ENCODE peak calls at places on chromosomes 3 and 15, in five cellular contexts. X, Z, S, R and C are unnamed samples.

GRCh38 chr3:177914224-177914623 is 622.0 kb upstream of the KCNMB2 start:
- DNase-seq in Z (no peak), S (no peak), X (no peak), R (no peak), C (no peak)

GRCh38 chr3:178525180-178525704 is 11.0 kb upstream of the KCNMB2 start:
- DNase-seq in X (no peak), S (no peak), R (no peak), Z (no peak), C (no peak)

GRCh38 chr3:56753206-56753605 is 48.5 kb downstream of the ARHGEF3 start:
- DNase-seq in X (peak), R (no peak), S (no peak), Z (no peak), C (no peak)

GRCh38 chr3:35639251-35640185 is at the start of gene ARPP21:
- DNase-seq in X (peak), S (no peak), Z (peak), R (peak), C (peak)

GRCh38 chr3:98282205-98282604 is at the start of gene OR5H2:
- DNase-seq in S (no peak), X (no peak), Z (no peak), R (no peak), C (no peak)

GRCh38 chr3:181313379-181313778 is 323.8 kb upstream of the DNAJC19 start:
- DNase-seq in Z (no peak), R (no peak), X (no peak), S (no peak), C (no peak)

GRCh38 chr15:88661766-88662556 is 23.1 kb downstream of the ISG20 start:
- DNase-seq in Z (no peak), R (no peak), S (no peak), X (no peak), C (no peak)

GRCh38 chr3:58271901-58272501 is 34.0 kb upstream of the RPP14 start:
- DNase-seq in X (no peak), Z (no peak), S (no peak), R (peak), C (no peak)

GRCh38 chr15:51780636-51781035 is 29.2 kb downstream of the TMOD2 start:
- DNase-seq in R (no peak), Z (no peak), S (no peak), X (no peak), C (no peak)

GRCh38 chr3:32374788-32375595 is 16.7 kb upstream of the CMTM7 start:
- DNase-seq in X (peak), Z (peak), S (peak), R (peak), C (peak)

GRCh38 chr3:153595186-153595815 is 433.3 kb downstream of the RAP2B start:
- DNase-seq in X (no peak), Z (peak), R (peak), S (no peak), C (no peak)

GRCh38 chr15:33360876-33361275 is 50.1 kb downstream of the RYR3 start:
- DNase-seq in X (no peak), R (no peak), S (no peak), Z (no peak), C (no peak)

GRCh38 chr3:184377882-184378445 is at the start of gene THPO:
- DNase-seq in R (no peak), X (no peak), S (no peak), Z (no peak), C (peak)

GRCh38 chr15:99155961-99156443 is 51.1 kb downstream of the SYNM start:
- DNase-seq in X (no peak), Z (no peak), S (no peak), R (no peak), C (no peak)

GRCh38 chr3:158709666-158710083 is 22.6 kb downstream of the RARRES1 start:
- DNase-seq in S (no peak), X (no peak), R (peak), Z (no peak), C (no peak)

GRCh38 chr3:58173029-58173669 is 37.6 kb downstream of the DNASE1L3 start:
- DNase-seq in X (no peak), R (no peak), S (no peak), Z (no peak), C (no peak)

GRCh38 chr15:35118987-35119386 is 33.9 kb upstream of the NANOGP8 start:
- DNase-seq in Z (no peak), S (no peak), X (no peak), R (no peak), C (no peak)

GRCh38 chr3:123314409-123315270 is 112.9 kb downstream of the SEC22A start:
- DNase-seq in Z (no peak), X (no peak), R (no peak), S (no peak), C (peak)

GRCh38 chr15:96355561-96356129 is 25.1 kb downstream of the NR2F2 start:
- DNase-seq in S (no peak), X (no peak), Z (no peak), R (no peak), C (no peak)

GRCh38 chr3:194738254-194739093 is 52.8 kb downstream of the FAM43A start:
- DNase-seq in X (no peak), R (peak), S (no peak), Z (no peak), C (no peak)

GRCh38 chr15:78242128-78242527 is 7.8 kb upstream of the ACSBG1 start:
- DNase-seq in Z (peak), X (no peak), R (no peak), S (no peak), C (peak)

GRCh38 chr15:65033659-65034269 is 4.3 kb upstream of the MTFMT start:
- DNase-seq in R (peak), S (no peak), X (no peak), Z (peak), C (no peak)

GRCh38 chr3:52062499-52062898 is 6.1 kb upstream of the DUSP7 start:
- DNase-seq in X (no peak), S (no peak), Z (no peak), R (peak), C (no peak)

GRCh38 chr3:196736670-196737374 is 2.8 kb upstream of the PAK2 start:
- DNase-seq in X (no peak), Z (no peak), R (no peak), S (no peak), C (no peak)

GRCh38 chr3:177916461-177916860 is 619.8 kb upstream of the KCNMB2 start:
- DNase-seq in X (no peak), Z (no peak), S (no peak), R (no peak), C (no peak)

GRCh38 chr3:59016930-59017616 is 32.8 kb downstream of the CFAP20DC start:
- DNase-seq in S (no peak), X (no peak), R (peak), Z (no peak), C (no peak)

GRCh38 chr3:111210003-111210699 is 138.5 kb downstream of the NECTIN3 start:
- DNase-seq in Z (no peak), X (no peak), S (no peak), R (no peak), C (no peak)

GRCh38 chr3:136142592-136142991 is 53.5 kb downstream of the MSL2 start:
- DNase-seq in X (no peak), S (no peak), Z (no peak), R (peak), C (no peak)

GRCh38 chr3:97744289-97744688 is 20.3 kb upstream of the ARL6 start:
- DNase-seq in X (no peak), S (no peak), Z (no peak), R (no peak), C (no peak)

GRCh38 chr3:161161603-161162002 is 56.5 kb upstream of the B3GALNT1 start:
- DNase-seq in X (no peak), R (no peak), Z (no peak), S (no peak), C (no peak)

GRCh38 chr15:47673343-47673761 is 44.0 kb upstream of the SEMA6D start:
- DNase-seq in X (no peak), Z (no peak), S (no peak), R (no peak), C (no peak)